ENCODE peak calls at places on chromosomes 13 and 19, in four cellular contexts. One of them, this sample, is unnamed.

GRCh38 chr13:91017669-91018053 is 329.8 kb upstream of the MIR17HG start:
- DNase-seq in nephron progenitor cell: no peak
- DNase-seq in HFF-Myc: no peak
- DNase-seq in adrenal gland: no peak
- DNase-seq in this sample: no peak

GRCh38 chr13:62185631-62186256 is 770.1 kb upstream of the PCDH20 start:
- DNase-seq in nephron progenitor cell: no peak
- DNase-seq in HFF-Myc: no peak
- DNase-seq in adrenal gland: no peak
- DNase-seq in this sample: no peak

GRCh38 chr19:45117167-45117594 is 24.2 kb downstream of the PPP1R37 start:
- DNase-seq in nephron progenitor cell: no peak
- DNase-seq in HFF-Myc: no peak
- DNase-seq in adrenal gland: no peak
- DNase-seq in this sample: no peak

GRCh38 chr19:15551183-15552004 is 43.1 kb downstream of the CYP4F22 start:
- DNase-seq in nephron progenitor cell: peak; percentile 9
- DNase-seq in HFF-Myc: no peak
- DNase-seq in adrenal gland: no peak
- DNase-seq in this sample: no peak

GRCh38 chr13:48708764-48709163 is 55.0 kb downstream of the CYSLTR2 start:
- DNase-seq in nephron progenitor cell: no peak
- DNase-seq in HFF-Myc: no peak
- DNase-seq in adrenal gland: no peak
- DNase-seq in this sample: no peak

GRCh38 chr19:5032101-5032967 is 63.4 kb downstream of the KDM4B start:
- DNase-seq in nephron progenitor cell: peak; percentile 34
- DNase-seq in HFF-Myc: no peak
- DNase-seq in adrenal gland: peak; percentile 78
- DNase-seq in this sample: no peak

GRCh38 chr19:4284176-4284958 is 5.3 kb downstream of the SHD start:
- DNase-seq in nephron progenitor cell: peak; percentile 69
- DNase-seq in HFF-Myc: no peak
- DNase-seq in adrenal gland: no peak
- DNase-seq in this sample: no peak

GRCh38 chr19:38766276-38767047 is 6.9 kb downstream of the LGALS7 start:
- DNase-seq in nephron progenitor cell: no peak
- DNase-seq in HFF-Myc: no peak
- DNase-seq in adrenal gland: no peak
- DNase-seq in this sample: no peak

GRCh38 chr19:46746281-46746965 is at the start of gene STRN4:
- DNase-seq in nephron progenitor cell: peak; percentile 74
- DNase-seq in HFF-Myc: no peak
- DNase-seq in adrenal gland: no peak
- DNase-seq in this sample: no peak

GRCh38 chr19:32566246-32566830 is 14.7 kb upstream of the PDCD5 start:
- DNase-seq in nephron progenitor cell: no peak
- DNase-seq in HFF-Myc: no peak
- DNase-seq in adrenal gland: no peak
- DNase-seq in this sample: peak; percentile 19

GRCh38 chr13:104764600-104764999 is 1698.4 kb upstream of the SLC10A2 start:
- DNase-seq in nephron progenitor cell: no peak
- DNase-seq in HFF-Myc: no peak
- DNase-seq in adrenal gland: no peak
- DNase-seq in this sample: no peak

GRCh38 chr13:112587359-112587766 is 590 bp downstream of the TUBGCP3 start:
- DNase-seq in nephron progenitor cell: peak; percentile 84
- DNase-seq in HFF-Myc: no peak
- DNase-seq in adrenal gland: peak; percentile 93
- DNase-seq in this sample: peak; percentile 85

GRCh38 chr13:101488734-101489133 is 36.3 kb downstream of the ITGBL1 start:
- DNase-seq in nephron progenitor cell: no peak
- DNase-seq in HFF-Myc: no peak
- DNase-seq in adrenal gland: no peak
- DNase-seq in this sample: no peak

GRCh38 chr19:54938906-54939305 is 8.4 kb downstream of the NLRP7 start:
- DNase-seq in nephron progenitor cell: no peak
- DNase-seq in HFF-Myc: no peak
- DNase-seq in adrenal gland: no peak
- DNase-seq in this sample: no peak

GRCh38 chr19:36058481-36059179 is 3.9 kb downstream of the WDR62 start:
- DNase-seq in nephron progenitor cell: no peak
- DNase-seq in HFF-Myc: no peak
- DNase-seq in adrenal gland: no peak
- DNase-seq in this sample: no peak

DNA sequence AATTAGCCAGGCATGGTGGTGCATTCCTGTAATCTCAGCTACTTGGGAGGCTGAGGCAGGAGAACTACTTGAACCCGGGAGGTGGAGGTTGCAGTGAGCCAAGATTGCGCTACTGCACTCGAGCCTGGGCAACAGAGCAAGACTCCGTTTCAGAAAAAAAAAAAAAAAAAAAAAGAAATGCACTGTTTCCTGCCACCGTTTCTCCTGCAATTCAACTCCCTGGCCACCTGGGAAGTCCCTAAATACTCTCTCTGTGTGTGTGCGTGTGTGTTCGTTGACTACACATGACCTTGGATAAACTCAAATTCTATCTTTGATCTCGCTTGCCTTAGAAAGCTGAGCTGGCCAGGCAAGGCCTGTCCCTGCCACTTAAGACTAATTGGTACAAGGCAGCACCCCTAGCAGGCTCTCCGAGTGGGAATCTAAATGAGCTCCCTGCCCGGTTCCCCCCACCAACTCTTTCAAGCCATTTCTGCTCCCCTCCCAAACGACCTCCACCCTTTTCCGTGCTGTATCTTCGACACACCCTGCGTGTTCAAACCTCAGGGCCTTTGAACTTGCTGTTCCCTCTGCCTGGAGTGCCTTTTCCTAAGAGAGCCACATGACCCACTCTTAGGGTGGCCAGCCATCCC is 5.2 kb upstream of the BCAT2 start:
- DNase-seq in nephron progenitor cell: no peak
- DNase-seq in HFF-Myc: no peak
- DNase-seq in adrenal gland: peak; percentile 79
- DNase-seq in this sample: no peak
- TF ChIP-seq CTCF in nephron progenitor cell: no peak
- TF ChIP-seq CTCF in HFF-Myc: no peak
- TF ChIP-seq CTCF in adrenal gland: peak; percentile 58
- TF ChIP-seq CTCF in this sample: no peak

DNA sequence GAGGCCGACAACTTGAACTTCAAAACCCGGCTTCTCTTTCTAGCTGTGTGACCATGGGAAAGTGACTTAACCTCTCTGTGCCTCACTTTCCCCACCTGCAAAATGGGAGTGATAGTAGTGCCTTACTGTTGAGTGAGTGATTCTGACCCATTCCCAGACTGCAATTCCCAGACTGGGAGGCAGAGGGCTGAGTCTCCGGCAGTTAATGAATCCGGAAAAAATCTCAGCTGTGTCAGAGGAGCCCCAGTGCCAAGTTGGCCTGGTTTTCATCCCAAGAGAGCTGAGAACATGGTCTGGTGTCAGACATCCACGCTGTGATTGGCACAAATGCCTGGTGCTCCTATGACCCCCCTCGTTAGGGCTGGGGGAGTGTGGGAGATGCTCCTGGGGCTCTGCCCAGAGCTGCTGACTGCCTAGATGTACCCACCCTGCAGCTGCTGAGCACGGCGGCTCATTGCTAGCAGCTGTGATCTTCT is 50.0 kb downstream of the PIN1 start:
- DNase-seq in nephron progenitor cell: no peak
- DNase-seq in HFF-Myc: no peak
- DNase-seq in adrenal gland: no peak
- DNase-seq in this sample: peak; percentile 10
- TF ChIP-seq CTCF in nephron progenitor cell: no peak
- TF ChIP-seq CTCF in HFF-Myc: peak; percentile 40
- TF ChIP-seq CTCF in adrenal gland: peak; percentile 31
- TF ChIP-seq CTCF in this sample: peak; percentile 64

DNA sequence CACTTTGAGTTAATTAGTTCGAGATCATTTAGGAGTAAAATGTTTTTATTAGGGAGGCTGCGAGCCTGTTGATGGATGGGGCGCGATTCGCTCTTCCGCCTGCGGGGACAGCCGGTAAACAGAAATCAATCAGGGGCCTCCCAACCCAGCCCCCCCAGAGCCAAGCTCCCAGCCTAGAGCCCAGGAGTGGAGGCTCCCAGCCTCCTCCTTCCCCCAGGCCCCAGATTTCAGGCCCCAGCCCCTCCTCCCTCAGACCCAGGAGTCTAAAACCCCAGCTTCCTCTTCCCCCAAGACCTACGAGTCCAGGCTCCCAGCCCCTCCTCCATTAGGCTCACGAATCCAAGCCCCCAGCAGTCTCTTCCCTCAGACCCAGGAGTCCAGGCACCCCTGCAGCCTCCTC is 9.7 kb upstream of the ERFL start:
- DNase-seq in nephron progenitor cell: no peak
- DNase-seq in HFF-Myc: no peak
- DNase-seq in adrenal gland: no peak
- DNase-seq in this sample: no peak
- TF ChIP-seq CTCF in nephron progenitor cell: peak; percentile 5
- TF ChIP-seq CTCF in HFF-Myc: no peak
- TF ChIP-seq CTCF in adrenal gland: no peak
- TF ChIP-seq CTCF in this sample: peak; percentile 52

DNA sequence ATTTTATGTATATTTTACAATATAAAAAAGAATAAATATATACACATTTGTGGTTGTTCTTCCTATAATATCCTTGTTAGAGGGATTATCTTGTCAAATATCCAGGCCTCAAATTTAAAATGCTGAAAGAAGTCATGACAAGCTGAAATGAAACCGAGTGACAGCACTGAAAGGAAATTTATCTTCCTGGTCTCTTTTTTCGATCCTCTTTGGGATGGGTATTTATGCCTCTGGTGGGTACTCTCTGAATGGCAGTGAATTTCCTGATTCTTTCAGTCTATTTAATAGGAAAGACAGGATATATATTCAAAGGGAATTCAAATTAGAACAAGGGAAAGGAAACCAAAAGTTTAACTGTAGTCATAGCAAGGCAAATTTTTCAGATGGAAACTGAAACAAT is 98.0 kb downstream of the DLEU7 start:
- DNase-seq in nephron progenitor cell: no peak
- DNase-seq in HFF-Myc: no peak
- DNase-seq in adrenal gland: no peak
- DNase-seq in this sample: no peak
- TF ChIP-seq CTCF in nephron progenitor cell: no peak
- TF ChIP-seq CTCF in HFF-Myc: no peak
- TF ChIP-seq CTCF in adrenal gland: no peak
- TF ChIP-seq CTCF in this sample: peak; percentile 28

GRCh38 chr13:22740264-22740663 is 440.5 kb upstream of the SGCG start:
- DNase-seq in nephron progenitor cell: no peak
- DNase-seq in HFF-Myc: no peak
- DNase-seq in adrenal gland: no peak
- DNase-seq in this sample: no peak
- TF ChIP-seq CTCF in nephron progenitor cell: peak; percentile 17
- TF ChIP-seq CTCF in HFF-Myc: no peak
- TF ChIP-seq CTCF in adrenal gland: peak; percentile 26
- TF ChIP-seq CTCF in this sample: no peak

This sample was measured in HFFc6.